ENCODE peak calls at places on chromosome 1, in five cellular contexts. One of them, this sample, is unnamed. For H3K36me3, the result is how much of the 10 kb centered on the place peaks cover.

GRCh38 chr1:165069829-165070228 is 286.7 kb downstream of the LMX1A start:
- DNase-seq in neural progenitor cell: no peak
- DNase-seq in tibial nerve: no peak
- DNase-seq in right lobe of liver: no peak
- DNase-seq in kidney epithelial cell: no peak
- DNase-seq in this sample: no peak

GRCh38 chr1:114145504-114146160 is 8.0 kb downstream of the SYT6 start:
- DNase-seq in kidney epithelial cell: no peak
- DNase-seq in neural progenitor cell: no peak
- DNase-seq in tibial nerve: no peak
- DNase-seq in right lobe of liver: no peak
- DNase-seq in this sample: no peak

GRCh38 chr1:77336730-77337129 is 54.9 kb downstream of the AK5 start:
- DNase-seq in neural progenitor cell: no peak
- DNase-seq in kidney epithelial cell: no peak
- DNase-seq in tibial nerve: no peak
- DNase-seq in right lobe of liver: no peak
- DNase-seq in this sample: no peak

GRCh38 chr1:116393015-116393414 is 20.0 kb downstream of the ATP1A1 start:
- DNase-seq in kidney epithelial cell: no peak
- DNase-seq in tibial nerve: no peak
- DNase-seq in right lobe of liver: no peak
- DNase-seq in neural progenitor cell: no peak
- DNase-seq in this sample: no peak

GRCh38 chr1:63642901-63643300 is 49.7 kb downstream of the PGM1 start:
- DNase-seq in tibial nerve: no peak
- DNase-seq in neural progenitor cell: no peak
- DNase-seq in kidney epithelial cell: no peak
- DNase-seq in right lobe of liver: no peak
- DNase-seq in this sample: no peak

GRCh38 chr1:186044079-186044685 is 310.0 kb downstream of the HMCN1 start:
- DNase-seq in neural progenitor cell: no peak
- DNase-seq in tibial nerve: no peak
- DNase-seq in kidney epithelial cell: no peak
- DNase-seq in right lobe of liver: no peak
- DNase-seq in this sample: no peak

GRCh38 chr1:112699425-112700144 is 7.3 kb downstream of the RHOC start:
- DNase-seq in right lobe of liver: no peak
- DNase-seq in neural progenitor cell: no peak
- DNase-seq in kidney epithelial cell: no peak
- DNase-seq in tibial nerve: no peak
- DNase-seq in this sample: no peak

GRCh38 chr1:183711691-183712401 is 58.7 kb upstream of the APOBEC4 start:
- DNase-seq in right lobe of liver: no peak
- DNase-seq in kidney epithelial cell: no peak
- DNase-seq in tibial nerve: no peak
- DNase-seq in neural progenitor cell: peak
- DNase-seq in this sample: peak

GRCh38 chr1:104706631-104707147 is 957.0 kb downstream of the AMY1C start:
- DNase-seq in right lobe of liver: no peak
- DNase-seq in tibial nerve: no peak
- DNase-seq in neural progenitor cell: no peak
- DNase-seq in kidney epithelial cell: no peak
- DNase-seq in this sample: no peak

GRCh38 chr1:40926441-40926840 is 53.1 kb upstream of the CTPS1 start:
- DNase-seq in neural progenitor cell: no peak
- DNase-seq in right lobe of liver: no peak
- DNase-seq in kidney epithelial cell: no peak
- DNase-seq in tibial nerve: no peak
- DNase-seq in this sample: no peak

GRCh38 chr1:207014728-207015127 is 17.8 kb downstream of the C1orf116 start:
- DNase-seq in right lobe of liver: no peak
- DNase-seq in tibial nerve: no peak
- DNase-seq in neural progenitor cell: no peak
- DNase-seq in kidney epithelial cell: no peak
- DNase-seq in this sample: no peak

GRCh38 chr1:37038079-37038702 is 3.9 kb upstream of the GRIK3 start:
- DNase-seq in tibial nerve: no peak
- DNase-seq in neural progenitor cell: peak
- DNase-seq in kidney epithelial cell: no peak
- DNase-seq in right lobe of liver: no peak
- DNase-seq in this sample: no peak

GRCh38 chr1:184110253-184111204 is 59.0 kb downstream of the TSEN15 start:
- DNase-seq in tibial nerve: no peak
- DNase-seq in right lobe of liver: no peak
- DNase-seq in neural progenitor cell: no peak
- DNase-seq in kidney epithelial cell: no peak
- DNase-seq in this sample: no peak

GRCh38 chr1:239912471-239912870 is 179.2 kb upstream of the FMN2 start:
- DNase-seq in tibial nerve: no peak
- DNase-seq in neural progenitor cell: no peak
- DNase-seq in kidney epithelial cell: no peak
- DNase-seq in right lobe of liver: no peak
- DNase-seq in this sample: no peak

GRCh38 chr1:117592155-117592554 is 13.7 kb upstream of the TENT5C start:
- DNase-seq in neural progenitor cell: no peak
- DNase-seq in tibial nerve: no peak
- DNase-seq in right lobe of liver: peak
- DNase-seq in kidney epithelial cell: no peak
- DNase-seq in this sample: no peak

GRCh38 chr1:23422955-23423354 is 1.6 kb downstream of the TCEA3 start:
- DNase-seq in kidney epithelial cell: no peak
- DNase-seq in neural progenitor cell: no peak
- DNase-seq in tibial nerve: peak
- DNase-seq in right lobe of liver: no peak
- DNase-seq in this sample: no peak
- H3K4me3 ChIP-seq in kidney epithelial cell: no peak
- H3K4me3 ChIP-seq in neural progenitor cell: no peak
- H3K4me3 ChIP-seq in tibial nerve: no peak
- H3K4me3 ChIP-seq in right lobe of liver: peak
- H3K4me3 ChIP-seq in this sample: no peak

GRCh38 chr1:10155087-10155712 is 55.2 kb upstream of the KIF1B start:
- DNase-seq in neural progenitor cell: no peak
- DNase-seq in right lobe of liver: no peak
- DNase-seq in tibial nerve: no peak
- DNase-seq in kidney epithelial cell: no peak
- DNase-seq in this sample: no peak
- H3K36me3 ChIP-seq in neural progenitor cell: under half
- H3K36me3 ChIP-seq in right lobe of liver: under half
- H3K36me3 ChIP-seq in tibial nerve: half or more
- H3K36me3 ChIP-seq in kidney epithelial cell: under half
- H3K36me3 ChIP-seq in this sample: under half

DNA sequence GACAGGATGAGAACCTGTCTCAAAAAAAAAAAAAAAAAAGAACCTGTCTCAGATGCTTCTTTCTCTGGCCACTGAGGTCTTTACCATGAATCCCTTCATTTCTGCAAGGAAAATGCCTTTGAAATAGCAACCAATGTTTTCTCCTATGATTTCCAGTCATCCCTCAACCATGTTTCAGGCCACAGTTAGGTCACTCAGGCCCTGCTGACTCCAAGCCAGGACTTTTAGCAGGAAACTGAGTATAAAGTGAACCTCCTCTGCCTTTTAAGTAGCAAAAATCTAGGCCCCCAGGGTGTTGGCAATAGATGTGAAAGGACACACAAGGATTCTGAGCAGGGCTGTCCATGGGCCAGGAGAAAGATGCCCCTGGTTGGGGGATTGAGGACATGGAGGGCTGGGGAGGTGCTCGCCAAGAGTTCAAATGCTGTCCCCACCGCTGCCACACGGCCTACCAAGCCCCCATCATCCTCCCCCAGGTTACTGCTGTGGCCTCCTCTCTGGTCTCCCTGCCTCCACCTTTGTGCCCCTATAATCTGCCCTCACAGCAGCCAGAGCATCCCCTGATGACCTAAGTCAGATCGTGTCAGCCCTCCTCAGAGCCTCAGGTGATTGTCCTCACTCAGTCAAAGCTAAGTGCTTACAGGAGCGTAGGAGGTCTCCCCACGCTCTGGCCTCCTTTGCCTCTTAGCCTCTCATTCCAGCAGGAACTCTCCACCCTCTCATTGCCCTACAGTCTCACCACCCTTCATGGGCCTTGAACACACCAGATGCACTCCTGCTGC is 54.6 kb downstream of the MATN1 start:
- DNase-seq in neural progenitor cell: no peak
- DNase-seq in tibial nerve: no peak
- DNase-seq in kidney epithelial cell: no peak
- DNase-seq in right lobe of liver: peak
- DNase-seq in this sample: peak
- TF ChIP-seq CTCF in neural progenitor cell: no peak
- TF ChIP-seq CTCF in tibial nerve: no peak
- TF ChIP-seq CTCF in kidney epithelial cell: no peak
- TF ChIP-seq CTCF in right lobe of liver: no peak
- TF ChIP-seq CTCF in this sample: no peak

GRCh38 chr1:181094402-181094801 is 5.9 kb downstream of the IER5 start:
- DNase-seq in kidney epithelial cell: no peak
- DNase-seq in right lobe of liver: no peak
- DNase-seq in tibial nerve: no peak
- DNase-seq in neural progenitor cell: no peak
- DNase-seq in this sample: no peak

GRCh38 chr1:181091322-181092040 is 3.0 kb downstream of the IER5 start:
- DNase-seq in right lobe of liver: no peak
- DNase-seq in neural progenitor cell: no peak
- DNase-seq in tibial nerve: no peak
- DNase-seq in kidney epithelial cell: no peak
- DNase-seq in this sample: no peak

GRCh38 chr1:181092056-181092455 is 3.6 kb downstream of the IER5 start:
- DNase-seq in neural progenitor cell: no peak
- DNase-seq in kidney epithelial cell: no peak
- DNase-seq in tibial nerve: no peak
- DNase-seq in right lobe of liver: no peak
- DNase-seq in this sample: no peak

GRCh38 chr1:181094813-181095212 is 6.3 kb downstream of the IER5 start:
- DNase-seq in neural progenitor cell: peak
- DNase-seq in kidney epithelial cell: no peak
- DNase-seq in tibial nerve: peak
- DNase-seq in right lobe of liver: no peak
- DNase-seq in this sample: peak

DNA sequence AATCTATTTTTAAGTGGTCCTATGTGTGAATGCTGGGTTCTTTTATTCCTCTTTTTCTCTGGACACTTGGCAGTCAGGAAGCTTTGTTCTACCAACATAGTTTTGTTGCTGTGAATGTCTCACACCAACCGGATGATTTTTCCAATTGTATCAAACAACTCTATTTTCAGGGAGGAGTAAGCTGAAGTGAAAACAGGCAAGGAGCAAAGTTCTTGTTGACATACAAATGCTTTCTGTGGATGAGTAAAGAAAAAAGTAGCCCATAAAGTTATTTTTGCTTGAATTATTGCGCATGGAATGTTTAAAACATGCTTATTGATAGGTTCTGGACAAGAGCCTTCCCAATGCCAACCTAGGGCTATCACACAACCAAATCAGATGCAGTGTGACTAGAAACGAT is 4.4 kb downstream of the IER5 start:
- DNase-seq in right lobe of liver: no peak
- DNase-seq in tibial nerve: no peak
- DNase-seq in kidney epithelial cell: no peak
- DNase-seq in neural progenitor cell: no peak
- DNase-seq in this sample: no peak
- H3K4me3 ChIP-seq in right lobe of liver: peak
- H3K4me3 ChIP-seq in tibial nerve: no peak
- H3K4me3 ChIP-seq in kidney epithelial cell: no peak
- H3K4me3 ChIP-seq in neural progenitor cell: no peak
- H3K4me3 ChIP-seq in this sample: no peak

DNA sequence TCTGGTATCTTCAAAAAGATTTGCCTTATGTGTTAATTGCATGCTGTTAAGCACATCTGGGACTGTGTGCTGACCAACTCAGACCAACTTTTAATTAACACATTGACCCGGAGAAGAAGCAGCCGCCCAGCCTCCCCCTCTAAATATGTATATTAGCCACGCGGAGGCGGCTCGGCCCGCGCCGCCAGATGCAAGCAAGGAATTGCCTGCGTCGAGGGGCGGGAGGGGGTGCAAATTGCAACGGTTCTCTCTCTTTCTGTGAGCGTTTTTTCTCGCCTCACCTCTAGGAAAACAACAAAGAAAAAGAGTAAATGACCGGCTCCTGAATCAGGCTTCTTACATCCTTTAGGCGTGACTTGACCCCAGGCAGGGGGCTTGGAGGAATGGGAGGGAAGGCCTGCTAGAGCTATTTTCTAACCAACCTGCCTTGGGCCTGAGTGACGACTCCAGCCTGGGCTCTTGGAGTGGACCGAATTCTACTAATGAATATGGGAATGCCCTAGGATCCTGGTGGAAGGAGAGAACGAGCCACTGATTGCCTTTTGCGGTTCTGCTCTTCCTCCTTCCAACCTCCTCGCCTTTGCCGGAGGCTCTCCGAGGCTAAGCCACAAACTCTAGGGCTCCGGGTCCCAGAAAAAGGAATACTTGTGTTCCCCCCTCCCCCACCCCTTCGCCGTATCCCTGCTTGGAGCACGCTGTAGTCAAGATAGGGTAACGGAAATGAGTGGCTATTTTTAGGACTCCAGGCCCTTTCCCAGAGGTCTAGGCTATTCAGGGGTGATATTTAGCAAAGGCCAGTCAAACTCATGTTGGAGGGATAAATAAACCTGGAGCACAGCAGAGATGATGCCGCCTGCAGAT is 417.0 kb upstream of the ESRRG start:
- DNase-seq in tibial nerve: no peak
- DNase-seq in right lobe of liver: no peak
- DNase-seq in neural progenitor cell: peak
- DNase-seq in kidney epithelial cell: no peak
- DNase-seq in this sample: no peak
- H3K36me3 ChIP-seq in tibial nerve: under half
- H3K36me3 ChIP-seq in right lobe of liver: under half
- H3K36me3 ChIP-seq in neural progenitor cell: under half
- H3K36me3 ChIP-seq in kidney epithelial cell: under half
- H3K36me3 ChIP-seq in this sample: under half